ENCODE peak calls at places on chromosomes 2 and 18, in five cellular contexts. M is GM13977; T is GM12891; P is NCI-H1436; F is activated CD8-positive, alpha-beta T cell treated with anti-CD3 and anti-CD28 coated beads for 36 hours. I is an unnamed sample.

GRCh38 chr2:121722479-121722878 is 14.2 kb downstream of the NIFK start:
- DNase-seq in F (peak), P (no peak), M (no peak), T (no peak), I (no peak)

GRCh38 chr2:215772003-215772402 is 241.3 kb downstream of the MREG start:
- DNase-seq in T (no peak), F (no peak), M (no peak), P (no peak), I (no peak)

GRCh38 chr2:174247474-174248186 is 702 bp downstream of the OLA1 start:
- DNase-seq in F (no peak), T (peak), M (peak), P (no peak), I (peak)

GRCh38 chr2:14633451-14634211 is 1.1 kb downstream of the LRATD1 start:
- DNase-seq in T (no peak), F (no peak), M (peak), P (no peak), I (peak)

GRCh38 chr2:2324119-2324518 is 7.0 kb downstream of the MYT1L start:
- DNase-seq in T (no peak), P (no peak), F (no peak), M (no peak), I (no peak)

GRCh38 chr18:79360933-79361332 is 34.8 kb upstream of the NFATC1 start:
- DNase-seq in P (no peak), M (no peak), F (no peak), T (no peak), I (no peak)

GRCh38 chr2:8657423-8658062 is 24.3 kb upstream of the ID2 start:
- DNase-seq in T (no peak), P (no peak), F (peak), M (no peak), I (no peak)

GRCh38 chr2:224004105-224004715 is 34.9 kb downstream of the SERPINE2 start:
- DNase-seq in M (no peak), T (no peak), P (no peak), F (no peak), I (no peak)

GRCh38 chr2:157875720-157876065 is 437 bp downstream of the ACVR1 start:
- DNase-seq in F (peak), M (peak), T (no peak), P (no peak), I (peak)

GRCh38 chr2:207683879-207684627 is 27.4 kb upstream of the CCNYL1 start:
- DNase-seq in M (no peak), F (no peak), P (no peak), T (no peak), I (no peak)

GRCh38 chr2:67268806-67269205 is 128.3 kb upstream of the ETAA1 start:
- DNase-seq in F (no peak), M (no peak), P (no peak), T (no peak), I (no peak)

GRCh38 chr2:61177727-61178549 is 15.9 kb downstream of the C2orf74 start:
- DNase-seq in P (peak), F (peak), M (peak), T (peak), I (peak)